ENCODE peak calls at places on chromosomes 2 and 18, in seven cellular contexts. One of them, this sample, is unnamed.

GRCh38 chr18:51461956-51462355 is 264.5 kb upstream of the MEX3C start:
- DNase-seq in CD4-positive, CD25-positive, alpha-beta regulatory T cell: no peak
- DNase-seq in H9: no peak
- DNase-seq in sigmoid colon: no peak
- DNase-seq in GM23248: no peak
- DNase-seq in neural progenitor cell: no peak
- DNase-seq in HL-60: no peak
- DNase-seq in this sample: no peak

GRCh38 chr2:168851674-168852320 is 38.4 kb downstream of the SPC25 start:
- DNase-seq in H9: no peak
- DNase-seq in CD4-positive, CD25-positive, alpha-beta regulatory T cell: no peak
- DNase-seq in neural progenitor cell: no peak
- DNase-seq in GM23248: peak; percentile 65
- DNase-seq in sigmoid colon: no peak
- DNase-seq in HL-60: no peak
- DNase-seq in this sample: no peak

GRCh38 chr2:8872821-8873432 is 35.5 kb upstream of the KIDINS220 start:
- DNase-seq in GM23248: peak; percentile 82
- DNase-seq in CD4-positive, CD25-positive, alpha-beta regulatory T cell: no peak
- DNase-seq in neural progenitor cell: peak; percentile 75
- DNase-seq in HL-60: peak; percentile 16
- DNase-seq in H9: no peak
- DNase-seq in sigmoid colon: no peak
- DNase-seq in this sample: no peak

GRCh38 chr2:185618630-185619029 is 120.0 kb upstream of the FSIP2 start:
- DNase-seq in CD4-positive, CD25-positive, alpha-beta regulatory T cell: no peak
- DNase-seq in neural progenitor cell: peak; percentile 23
- DNase-seq in H9: no peak
- DNase-seq in GM23248: no peak
- DNase-seq in HL-60: no peak
- DNase-seq in sigmoid colon: no peak
- DNase-seq in this sample: no peak

GRCh38 chr2:190882831-190883582 is 2.4 kb downstream of the GLS start:
- DNase-seq in sigmoid colon: no peak
- DNase-seq in CD4-positive, CD25-positive, alpha-beta regulatory T cell: no peak
- DNase-seq in H9: no peak
- DNase-seq in GM23248: peak; percentile 41
- DNase-seq in neural progenitor cell: peak; percentile 40
- DNase-seq in HL-60: no peak
- DNase-seq in this sample: peak; percentile 23

GRCh38 chr2:6470518-6470917 is 395.2 kb downstream of the CMPK2 start:
- DNase-seq in CD4-positive, CD25-positive, alpha-beta regulatory T cell: no peak
- DNase-seq in neural progenitor cell: peak; percentile 31
- DNase-seq in GM23248: no peak
- DNase-seq in HL-60: no peak
- DNase-seq in H9: no peak
- DNase-seq in sigmoid colon: no peak
- DNase-seq in this sample: no peak

GRCh38 chr2:129070663-129071062 is 752.0 kb upstream of the HS6ST1 start:
- DNase-seq in GM23248: no peak
- DNase-seq in sigmoid colon: no peak
- DNase-seq in neural progenitor cell: no peak
- DNase-seq in H9: no peak
- DNase-seq in CD4-positive, CD25-positive, alpha-beta regulatory T cell: no peak
- DNase-seq in HL-60: no peak
- DNase-seq in this sample: no peak

GRCh38 chr2:12180046-12180445 is 433.6 kb downstream of the LPIN1 start:
- DNase-seq in neural progenitor cell: no peak
- DNase-seq in HL-60: no peak
- DNase-seq in sigmoid colon: no peak
- DNase-seq in GM23248: no peak
- DNase-seq in H9: no peak
- DNase-seq in CD4-positive, CD25-positive, alpha-beta regulatory T cell: no peak
- DNase-seq in this sample: no peak

GRCh38 chr18:55552498-55553189 is 35.3 kb downstream of the TCF4 start:
- DNase-seq in neural progenitor cell: no peak
- DNase-seq in HL-60: no peak
- DNase-seq in CD4-positive, CD25-positive, alpha-beta regulatory T cell: no peak
- DNase-seq in H9: no peak
- DNase-seq in sigmoid colon: no peak
- DNase-seq in GM23248: no peak
- DNase-seq in this sample: no peak

GRCh38 chr18:63848159-63848558 is 39.3 kb upstream of the SERPINB2 start:
- DNase-seq in H9: no peak
- DNase-seq in GM23248: peak; percentile 76
- DNase-seq in neural progenitor cell: peak; percentile 66
- DNase-seq in HL-60: peak; percentile 55
- DNase-seq in CD4-positive, CD25-positive, alpha-beta regulatory T cell: no peak
- DNase-seq in sigmoid colon: no peak
- DNase-seq in this sample: peak; percentile 44

GRCh38 chr2:85846411-85846810 is 42.4 kb downstream of the ST3GAL5 start:
- DNase-seq in CD4-positive, CD25-positive, alpha-beta regulatory T cell: no peak
- DNase-seq in neural progenitor cell: no peak
- DNase-seq in sigmoid colon: no peak
- DNase-seq in GM23248: peak; percentile 78
- DNase-seq in H9: no peak
- DNase-seq in HL-60: no peak
- DNase-seq in this sample: no peak

GRCh38 chr18:892316-892715 is 12.4 kb upstream of the ADCYAP1 start:
- DNase-seq in sigmoid colon: no peak
- DNase-seq in CD4-positive, CD25-positive, alpha-beta regulatory T cell: no peak
- DNase-seq in neural progenitor cell: no peak
- DNase-seq in HL-60: no peak
- DNase-seq in H9: no peak
- DNase-seq in GM23248: no peak
- DNase-seq in this sample: no peak

GRCh38 chr2:203715744-203716143 is 9.3 kb downstream of the CD28 start:
- DNase-seq in GM23248: no peak
- DNase-seq in HL-60: no peak
- DNase-seq in sigmoid colon: no peak
- DNase-seq in CD4-positive, CD25-positive, alpha-beta regulatory T cell: no peak
- DNase-seq in H9: no peak
- DNase-seq in neural progenitor cell: no peak
- DNase-seq in this sample: no peak

GRCh38 chr2:188952901-188953300 is 21.3 kb upstream of the COL3A1 start:
- DNase-seq in neural progenitor cell: no peak
- DNase-seq in sigmoid colon: no peak
- DNase-seq in CD4-positive, CD25-positive, alpha-beta regulatory T cell: no peak
- DNase-seq in GM23248: no peak
- DNase-seq in HL-60: no peak
- DNase-seq in H9: no peak
- DNase-seq in this sample: no peak

GRCh38 chr2:225543626-225544025 is 144.1 kb downstream of the NYAP2 start:
- DNase-seq in HL-60: no peak
- DNase-seq in neural progenitor cell: no peak
- DNase-seq in sigmoid colon: no peak
- DNase-seq in CD4-positive, CD25-positive, alpha-beta regulatory T cell: no peak
- DNase-seq in H9: no peak
- DNase-seq in GM23248: no peak
- DNase-seq in this sample: no peak

GRCh38 chr18:37222383-37223378 is 342.9 kb downstream of the CELF4 start:
- DNase-seq in GM23248: peak; percentile 16
- DNase-seq in CD4-positive, CD25-positive, alpha-beta regulatory T cell: no peak
- DNase-seq in HL-60: no peak
- DNase-seq in H9: no peak
- DNase-seq in sigmoid colon: no peak
- DNase-seq in neural progenitor cell: no peak
- DNase-seq in this sample: no peak

GRCh38 chr18:24835751-24836150 is 375.3 kb downstream of the HRH4 start:
- DNase-seq in CD4-positive, CD25-positive, alpha-beta regulatory T cell: no peak
- DNase-seq in GM23248: no peak
- DNase-seq in sigmoid colon: no peak
- DNase-seq in H9: no peak
- DNase-seq in HL-60: no peak
- DNase-seq in neural progenitor cell: no peak
- DNase-seq in this sample: no peak

GRCh38 chr2:135960598-135961551 is 24.6 kb downstream of the DARS1 start:
- DNase-seq in CD4-positive, CD25-positive, alpha-beta regulatory T cell: no peak
- DNase-seq in sigmoid colon: no peak
- DNase-seq in HL-60: no peak
- DNase-seq in GM23248: peak; percentile 23
- DNase-seq in H9: no peak
- DNase-seq in neural progenitor cell: peak; percentile 15
- DNase-seq in this sample: no peak

GRCh38 chr2:236125541-236125940 is 42.6 kb downstream of the GBX2 start:
- DNase-seq in H9: no peak
- DNase-seq in HL-60: no peak
- DNase-seq in neural progenitor cell: no peak
- DNase-seq in sigmoid colon: no peak
- DNase-seq in GM23248: no peak
- DNase-seq in CD4-positive, CD25-positive, alpha-beta regulatory T cell: no peak
- DNase-seq in this sample: no peak

GRCh38 chr2:174683392-174683759 is 80.9 kb downstream of the CHRNA1 start:
- DNase-seq in CD4-positive, CD25-positive, alpha-beta regulatory T cell: no peak
- DNase-seq in neural progenitor cell: peak; percentile 52
- DNase-seq in GM23248: peak; percentile 69
- DNase-seq in HL-60: no peak
- DNase-seq in H9: peak; percentile 39
- DNase-seq in sigmoid colon: no peak
- DNase-seq in this sample: no peak

GRCh38 chr18:26091047-26091630 is 726 bp upstream of the SS18 start:
- DNase-seq in sigmoid colon: peak; percentile 88
- DNase-seq in CD4-positive, CD25-positive, alpha-beta regulatory T cell: no peak
- DNase-seq in HL-60: peak; percentile 31
- DNase-seq in H9: no peak
- DNase-seq in GM23248: peak; percentile 90
- DNase-seq in neural progenitor cell: no peak
- DNase-seq in this sample: no peak

GRCh38 chr2:105893011-105893995 is 148.6 kb downstream of the NCK2 start:
- DNase-seq in HL-60: no peak
- DNase-seq in neural progenitor cell: no peak
- DNase-seq in CD4-positive, CD25-positive, alpha-beta regulatory T cell: no peak
- DNase-seq in sigmoid colon: no peak
- DNase-seq in H9: no peak
- DNase-seq in GM23248: peak; percentile 45
- DNase-seq in this sample: no peak

GRCh38 chr18:74633652-74634352 is 36.1 kb downstream of the ZNF407 start:
- DNase-seq in HL-60: no peak
- DNase-seq in neural progenitor cell: no peak
- DNase-seq in H9: no peak
- DNase-seq in CD4-positive, CD25-positive, alpha-beta regulatory T cell: no peak
- DNase-seq in sigmoid colon: no peak
- DNase-seq in GM23248: no peak
- DNase-seq in this sample: no peak

GRCh38 chr2:109497911-109498870 is 115.6 kb downstream of the SEPTIN10 start:
- DNase-seq in neural progenitor cell: no peak
- DNase-seq in H9: no peak
- DNase-seq in CD4-positive, CD25-positive, alpha-beta regulatory T cell: no peak
- DNase-seq in sigmoid colon: no peak
- DNase-seq in GM23248: peak; percentile 49
- DNase-seq in HL-60: no peak
- DNase-seq in this sample: peak; percentile 36

DNA sequence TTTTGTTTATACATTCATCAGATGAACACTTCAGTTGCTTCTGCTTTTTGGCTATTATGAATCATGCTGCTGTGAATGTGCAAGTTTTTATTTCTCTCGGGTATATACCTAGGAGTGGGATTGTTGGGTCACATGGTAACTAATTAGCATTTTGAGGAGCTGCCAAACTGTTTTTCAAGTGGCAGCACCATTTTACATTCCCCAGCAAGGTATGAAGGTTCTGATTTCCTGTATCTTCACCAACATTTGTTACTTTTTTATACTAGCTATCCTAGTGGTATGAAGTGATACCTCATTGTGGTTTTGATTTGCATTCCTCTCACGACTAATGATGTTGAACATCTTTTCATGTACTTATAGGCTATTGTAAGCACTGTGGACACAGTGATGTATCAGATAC is 53.9 kb downstream of the DYNC1I2 start:
- DNase-seq in HL-60: no peak
- DNase-seq in neural progenitor cell: no peak
- DNase-seq in GM23248: peak; percentile 54
- DNase-seq in H9: no peak
- DNase-seq in sigmoid colon: no peak
- DNase-seq in CD4-positive, CD25-positive, alpha-beta regulatory T cell: no peak
- DNase-seq in this sample: no peak
- H3K27ac ChIP-seq in HL-60: no peak overlapping the region
- H3K27ac ChIP-seq in neural progenitor cell: no peak overlapping the region
- H3K27ac ChIP-seq in GM23248: no peak overlapping the region
- H3K27ac ChIP-seq in H9: no peak overlapping the region
- H3K27ac ChIP-seq in sigmoid colon: no peak overlapping the region
- H3K27ac ChIP-seq in CD4-positive, CD25-positive, alpha-beta regulatory T cell: no peak overlapping the region
- H3K27ac ChIP-seq in this sample: no peak overlapping the region

DNA sequence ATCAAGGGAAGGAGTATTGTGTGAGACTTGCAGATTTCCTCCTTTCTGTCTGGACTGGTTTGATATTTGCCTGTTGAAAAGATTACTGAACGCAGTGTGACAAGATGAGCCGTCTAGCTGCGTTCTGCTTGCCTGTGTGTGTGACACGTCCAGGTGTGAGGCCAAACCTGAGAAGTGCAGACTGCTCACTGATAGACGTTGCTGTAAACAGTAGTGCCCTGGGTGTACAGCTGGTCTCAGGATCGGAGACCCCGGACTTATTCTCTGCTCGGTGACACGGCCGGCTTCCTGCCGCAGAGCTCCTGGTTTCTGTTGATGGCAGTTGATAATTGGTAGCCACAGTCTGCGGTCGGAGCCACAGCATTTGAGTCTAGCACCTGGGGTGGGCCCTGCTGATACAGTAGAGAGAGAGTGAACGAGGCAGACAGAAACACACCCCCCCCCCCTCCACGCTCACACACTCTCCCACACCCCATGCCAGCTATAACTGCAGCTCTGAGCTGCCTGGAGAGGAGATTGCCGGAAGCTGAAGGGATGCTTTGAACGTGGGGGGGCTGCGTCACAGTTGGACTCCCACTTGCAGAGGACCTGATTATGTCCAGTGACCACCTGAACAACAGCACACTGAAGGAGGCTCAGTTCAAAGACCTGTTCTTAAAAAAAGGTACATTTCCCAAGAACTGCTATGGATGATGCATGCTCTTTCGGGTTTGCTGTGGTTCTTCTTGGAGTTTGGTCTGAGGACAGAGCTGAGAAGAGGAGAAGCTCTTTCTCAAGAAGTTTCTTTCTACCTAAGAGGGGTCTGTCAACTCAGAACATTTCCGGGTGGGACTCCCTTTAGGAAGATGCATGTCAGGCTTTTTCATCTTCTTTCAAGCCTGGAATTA is 114.0 kb downstream of the FAM210A start:
- DNase-seq in H9: no peak
- DNase-seq in HL-60: peak; percentile 63
- DNase-seq in CD4-positive, CD25-positive, alpha-beta regulatory T cell: peak; percentile 67
- DNase-seq in GM23248: peak; percentile 21
- DNase-seq in neural progenitor cell: no peak
- DNase-seq in sigmoid colon: peak; percentile 57
- DNase-seq in this sample: no peak
- H3K27ac ChIP-seq in H9: no peak overlapping the region
- H3K27ac ChIP-seq in HL-60: peak overlapping the region; percentile 30
- H3K27ac ChIP-seq in CD4-positive, CD25-positive, alpha-beta regulatory T cell: peak overlapping the region; percentile 60
- H3K27ac ChIP-seq in GM23248: no peak overlapping the region
- H3K27ac ChIP-seq in neural progenitor cell: no peak overlapping the region
- H3K27ac ChIP-seq in sigmoid colon: peak overlapping the region; percentile 73
- H3K27ac ChIP-seq in this sample: no peak overlapping the region

GRCh38 chr2:142873850-142874287 is 3.6 kb upstream of the KYNU start:
- DNase-seq in neural progenitor cell: no peak
- DNase-seq in sigmoid colon: no peak
- DNase-seq in H9: no peak
- DNase-seq in HL-60: no peak
- DNase-seq in GM23248: no peak
- DNase-seq in CD4-positive, CD25-positive, alpha-beta regulatory T cell: no peak
- DNase-seq in this sample: no peak
- H3K27ac ChIP-seq in neural progenitor cell: no peak overlapping the region
- H3K27ac ChIP-seq in sigmoid colon: no peak overlapping the region
- H3K27ac ChIP-seq in H9: no peak overlapping the region
- H3K27ac ChIP-seq in HL-60: no peak overlapping the region
- H3K27ac ChIP-seq in GM23248: peak overlapping the region; percentile 95
- H3K27ac ChIP-seq in CD4-positive, CD25-positive, alpha-beta regulatory T cell: no peak overlapping the region
- H3K27ac ChIP-seq in this sample: no peak overlapping the region

GRCh38 chr2:119939915-119940314 is 73.0 kb upstream of the EPB41L5 start:
- DNase-seq in GM23248: no peak
- DNase-seq in neural progenitor cell: no peak
- DNase-seq in H9: no peak
- DNase-seq in HL-60: no peak
- DNase-seq in sigmoid colon: no peak
- DNase-seq in CD4-positive, CD25-positive, alpha-beta regulatory T cell: no peak
- DNase-seq in this sample: no peak
- H3K27ac ChIP-seq in GM23248: no peak overlapping the region
- H3K27ac ChIP-seq in neural progenitor cell: no peak overlapping the region
- H3K27ac ChIP-seq in H9: no peak overlapping the region
- H3K27ac ChIP-seq in HL-60: no peak overlapping the region
- H3K27ac ChIP-seq in sigmoid colon: no peak overlapping the region
- H3K27ac ChIP-seq in CD4-positive, CD25-positive, alpha-beta regulatory T cell: no peak overlapping the region
- H3K27ac ChIP-seq in this sample: no peak overlapping the region

This sample was measured in WERI-Rb-1.